ENCODE peak calls at places on chromosomes 11 and 22, in four cellular contexts. N is GM12878, B is WTC11, H is HepG2. I is an unnamed sample.

GRCh38 chr11:129248618-129249017 is 56.5 kb upstream of the ARHGAP32 start:
- DNase-seq in N (no peak), B (no peak), H (peak), I (no peak)

GRCh38 chr11:70675697-70676374 is 277.5 kb downstream of the CTTN start:
- DNase-seq in N (no peak), B (no peak), H (no peak), I (peak)

GRCh38 chr22:41892721-41893120 is 22.2 kb downstream of the SHISA8 start:
- DNase-seq in N (no peak), B (no peak), H (no peak), I (no peak)

GRCh38 chr11:133552938-133553337 is 20.6 kb upstream of the OPCML start:
- DNase-seq in N (no peak), B (no peak), H (no peak), I (no peak)

GRCh38 chr11:129211397-129211796 is 19.3 kb upstream of the ARHGAP32 start:
- DNase-seq in N (no peak), B (no peak), H (no peak), I (no peak)

GRCh38 chr11:112459001-112459400 is 198.3 kb upstream of the PLET1 start:
- DNase-seq in N (no peak), B (no peak), H (no peak), I (no peak)

GRCh38 chr11:20584093-20584774 is 15.2 kb upstream of the SLC6A5 start:
- DNase-seq in N (no peak), B (no peak), H (peak), I (no peak)

GRCh38 chr11:78560826-78561484 is 13.7 kb downstream of the NARS2 start:
- DNase-seq in N (no peak), B (no peak), H (peak), I (no peak)

GRCh38 chr11:115338476-115338875 is 165.7 kb downstream of the CADM1 start:
- DNase-seq in N (no peak), B (no peak), H (no peak), I (no peak)

GRCh38 chr22:41290262-41291221 is 4.6 kb upstream of the RANGAP1 start:
- DNase-seq in N (no peak), B (peak), H (peak), I (no peak)

GRCh38 chr11:132784441-132784840 is 747.9 kb downstream of the OPCML start:
- DNase-seq in N (no peak), B (no peak), H (no peak), I (no peak)

GRCh38 chr11:94450061-94450460 is 43.6 kb downstream of the MRE11 start:
- DNase-seq in N (no peak), B (no peak), H (no peak), I (no peak)

GRCh38 chr11:131713529-131714134 is 343.2 kb downstream of the NTM start:
- DNase-seq in N (no peak), B (no peak), H (peak), I (no peak)

GRCh38 chr22:41132555-41132954 is 40.2 kb downstream of the EP300 start:
- DNase-seq in N (no peak), B (no peak), H (no peak), I (no peak)

GRCh38 chr22:36395922-36396321 is 8.2 kb upstream of the MYH9 start:
- DNase-seq in N (no peak), B (no peak), H (peak), I (no peak)

GRCh38 chr11:130486981-130487380 is 38.5 kb downstream of the ADAMTS15 start:
- DNase-seq in N (no peak), B (no peak), H (no peak), I (no peak)

GRCh38 chr11:86499723-86500129 is 125.0 kb downstream of the CCDC81 start:
- DNase-seq in N (no peak), B (no peak), H (peak), I (no peak)

GRCh38 chr11:83410605-83411565 is 124.7 kb upstream of the CCDC90B start:
- DNase-seq in N (no peak), B (no peak), H (no peak), I (no peak)

GRCh38 chr11:70531281-70532065 is 133.1 kb downstream of the CTTN start:
- DNase-seq in N (no peak), B (no peak), H (no peak), I (no peak)

GRCh38 chr11:87198266-87198881 is 160.6 kb downstream of the TMEM135 start:
- DNase-seq in N (no peak), B (no peak), H (no peak), I (no peak)

GRCh38 chr22:19478466-19479357 is at the start of gene UFD1:
- DNase-seq in N (no peak), B (peak), H (peak), I (peak)

GRCh38 chr22:42805016-42805997 is 51.8 kb downstream of the ARFGAP3 start:
- DNase-seq in N (no peak), B (no peak), H (peak), I (no peak)

GRCh38 chr22:30002861-30003489 is 77.3 kb upstream of the HORMAD2 start:
- DNase-seq in N (no peak), B (no peak), H (no peak), I (no peak)

GRCh38 chr22:19480173-19480568 is 451 bp downstream of the CDC45 start:
- DNase-seq in N (no peak), B (no peak), H (peak), I (no peak)

GRCh38 chr11:117199061-117199915 is at the start of gene TAGLN:
- DNase-seq in N (no peak), B (peak), H (peak), I (no peak)

GRCh38 chr11:63614136-63614664 is at the start of gene PLAAT3:
- DNase-seq in N (no peak), B (peak), H (no peak), I (peak)

GRCh38 chr11:44622721-44623258 is 57.3 kb downstream of the CD82 start:
- DNase-seq in N (no peak), B (no peak), H (no peak), I (no peak)

GRCh38 chr11:27485930-27486773 is 13.6 kb upstream of the LGR4 start:
- DNase-seq in N (no peak), B (no peak), H (peak), I (peak)

GRCh38 chr11:61429346-61429690 is 457 bp downstream of the CPSF7 start:
- DNase-seq in N (no peak), B (peak), H (peak), I (peak)

GRCh38 chr11:4125141-4125540 is 30.5 kb downstream of the RRM1 start:
- DNase-seq in N (no peak), B (no peak), H (no peak), I (no peak)

GRCh38 chr11:116657842-116658825 is 114.7 kb downstream of the BUD13 start:
- DNase-seq in N (no peak), B (no peak), H (no peak), I (no peak)

GRCh38 chr22:31291716-31292644 is at the start of gene PIK3IP1:
- DNase-seq in N (peak), B (peak), H (peak), I (peak)

GRCh38 chr11:63599211-63600122 is 14.8 kb downstream of the PLAAT3 start:
- DNase-seq in N (no peak), B (no peak), H (no peak), I (peak)

GRCh38 chr11:9260182-9261146 is 4.7 kb downstream of the DENND5A start:
- DNase-seq in N (no peak), B (no peak), H (no peak), I (peak)

GRCh38 chr11:92941676-92942571 is 27.5 kb upstream of the MTNR1B start:
- DNase-seq in N (no peak), B (no peak), H (peak), I (peak)

GRCh38 chr11:122215244-122215992 is 99.4 kb upstream of the BLID start:
- DNase-seq in N (no peak), B (peak), H (peak), I (peak)

GRCh38 chr11:110951609-110952008 is 239.4 kb upstream of the ARHGAP20 start:
- DNase-seq in N (peak), B (no peak), H (no peak), I (no peak)

GRCh38 chr11:76664578-76665061 is 5.9 kb downstream of the LRRC32 start:
- DNase-seq in N (no peak), B (no peak), H (no peak), I (peak)

DNA sequence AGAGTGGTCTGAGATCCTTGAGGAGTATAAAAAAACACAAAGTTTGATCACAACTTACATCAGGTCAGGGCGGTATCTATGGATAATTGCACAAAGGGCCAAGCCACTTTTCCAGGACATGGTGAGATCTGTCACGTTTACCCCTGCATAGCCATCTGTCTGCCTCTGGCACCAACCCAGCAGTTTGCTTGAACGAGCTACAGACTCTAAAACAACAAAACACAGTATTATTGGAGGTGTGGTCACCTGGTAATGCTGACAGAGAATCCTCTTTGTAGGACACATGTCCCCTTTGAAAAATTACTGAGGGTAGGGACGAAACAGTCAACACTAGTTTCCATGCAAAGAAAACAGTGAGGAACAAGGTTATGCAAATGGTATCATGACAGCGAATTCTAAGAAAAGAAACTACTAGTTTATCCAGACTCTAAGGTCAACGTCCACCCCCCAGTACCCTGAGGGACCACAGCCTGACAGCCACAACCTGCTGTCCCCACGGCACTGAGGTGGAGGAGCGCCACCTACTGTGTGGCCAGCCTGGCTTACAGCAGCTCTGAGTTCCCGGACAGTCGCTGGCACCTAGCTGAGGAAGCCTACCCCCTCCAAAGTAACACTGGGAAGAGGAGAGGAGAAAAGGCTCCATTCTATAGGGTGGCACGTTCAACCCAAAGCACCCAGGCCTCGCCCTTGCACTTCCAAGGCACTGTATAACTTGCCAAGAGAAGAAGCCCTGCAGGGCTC is 117.3 kb upstream of the BID start:
- DNase-seq in N (no peak), B (peak), H (peak), I (peak)
- TF ChIP-seq CTCF in N (peak), B (no peak), H (peak), I (peak)

GRCh38 chr11:68439355-68440065 is 21.0 kb upstream of the PPP6R3 start:
- DNase-seq in N (no peak), B (no peak), H (no peak), I (peak)

GRCh38 chr11:68437927-68438657 is 22.5 kb upstream of the PPP6R3 start:
- DNase-seq in N (no peak), B (no peak), H (no peak), I (no peak)

GRCh38 chr11:68440254-68440653 is 20.3 kb upstream of the PPP6R3 start:
- DNase-seq in N (no peak), B (no peak), H (no peak), I (no peak)

GRCh38 chr11:68436985-68437926 is 23.3 kb upstream of the PPP6R3 start:
- DNase-seq in N (no peak), B (no peak), H (no peak), I (peak)

GRCh38 chr11:68438658-68439259 is 21.8 kb upstream of the PPP6R3 start:
- DNase-seq in N (no peak), B (no peak), H (no peak), I (no peak)
- TF ChIP-seq CBFB in N (no peak), B (no peak), H (no peak), I (no peak)

DNA sequence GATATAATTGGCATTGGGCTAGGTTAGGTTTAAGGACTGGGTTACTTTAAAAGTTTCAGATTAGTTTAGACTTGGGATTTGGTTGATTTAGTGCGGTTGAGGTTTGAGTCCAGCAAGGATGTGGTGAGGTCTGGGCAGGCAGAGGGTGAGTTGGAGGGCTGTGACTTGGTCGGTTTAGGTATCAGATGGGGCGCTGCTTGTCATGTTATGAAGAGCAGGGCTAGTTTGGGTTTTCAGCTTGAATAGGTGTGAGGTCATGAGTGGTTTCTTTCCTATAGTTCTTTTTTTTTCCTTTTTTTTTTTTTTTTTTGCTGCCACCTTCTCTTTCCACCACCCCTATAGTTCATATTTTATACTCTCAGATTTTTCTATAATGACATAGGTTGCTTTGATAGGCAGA is 4.8 kb downstream of the CLCF1 start:
- DNase-seq in N (no peak), B (no peak), H (no peak), I (no peak)
- TF ChIP-seq MAX in N (no peak), B (no peak), H (no peak), I (no peak)

GRCh38 chr11:99739464-99740089 is 718.8 kb downstream of the CNTN5 start:
- DNase-seq in N (no peak), B (no peak), H (peak), I (peak)
- TF ChIP-seq CTCF in N (peak), B (peak), H (peak), I (no peak)

DNA sequence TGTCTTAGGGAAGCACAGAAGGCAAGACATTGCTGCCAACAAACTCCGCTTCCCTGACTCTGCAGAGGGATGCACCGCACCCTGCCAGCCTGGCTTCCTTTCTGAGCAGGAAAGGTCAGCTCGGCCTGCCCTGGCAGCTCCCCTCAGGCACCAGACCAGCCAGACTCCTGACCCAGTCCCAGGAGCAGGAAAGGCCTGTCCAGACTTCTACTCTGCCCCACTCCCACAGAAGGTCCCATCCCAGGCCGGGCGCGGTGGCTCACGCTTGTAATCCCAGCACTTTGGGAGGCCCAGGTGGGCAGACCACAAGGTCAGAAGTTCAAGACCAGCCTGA is 17.7 kb downstream of the ARRB1 start:
- DNase-seq in N (no peak), B (no peak), H (no peak), I (no peak)
- TF ChIP-seq CBFB in N (no peak), B (no peak), H (no peak), I (no peak)

GRCh38 chr11:2553198-2553597 is 108.4 kb downstream of the KCNQ1 start:
- DNase-seq in N (no peak), B (no peak), H (no peak), I (no peak)
- TF ChIP-seq MAX in N (no peak), B (no peak), H (no peak), I (no peak)

GRCh38 chr11:7538023-7538422 is 24.2 kb downstream of the PPFIBP2 start:
- DNase-seq in N (no peak), B (no peak), H (no peak), I (no peak)
- TF ChIP-seq CTCF in N (no peak), B (no peak), H (no peak), I (no peak)

DNA sequence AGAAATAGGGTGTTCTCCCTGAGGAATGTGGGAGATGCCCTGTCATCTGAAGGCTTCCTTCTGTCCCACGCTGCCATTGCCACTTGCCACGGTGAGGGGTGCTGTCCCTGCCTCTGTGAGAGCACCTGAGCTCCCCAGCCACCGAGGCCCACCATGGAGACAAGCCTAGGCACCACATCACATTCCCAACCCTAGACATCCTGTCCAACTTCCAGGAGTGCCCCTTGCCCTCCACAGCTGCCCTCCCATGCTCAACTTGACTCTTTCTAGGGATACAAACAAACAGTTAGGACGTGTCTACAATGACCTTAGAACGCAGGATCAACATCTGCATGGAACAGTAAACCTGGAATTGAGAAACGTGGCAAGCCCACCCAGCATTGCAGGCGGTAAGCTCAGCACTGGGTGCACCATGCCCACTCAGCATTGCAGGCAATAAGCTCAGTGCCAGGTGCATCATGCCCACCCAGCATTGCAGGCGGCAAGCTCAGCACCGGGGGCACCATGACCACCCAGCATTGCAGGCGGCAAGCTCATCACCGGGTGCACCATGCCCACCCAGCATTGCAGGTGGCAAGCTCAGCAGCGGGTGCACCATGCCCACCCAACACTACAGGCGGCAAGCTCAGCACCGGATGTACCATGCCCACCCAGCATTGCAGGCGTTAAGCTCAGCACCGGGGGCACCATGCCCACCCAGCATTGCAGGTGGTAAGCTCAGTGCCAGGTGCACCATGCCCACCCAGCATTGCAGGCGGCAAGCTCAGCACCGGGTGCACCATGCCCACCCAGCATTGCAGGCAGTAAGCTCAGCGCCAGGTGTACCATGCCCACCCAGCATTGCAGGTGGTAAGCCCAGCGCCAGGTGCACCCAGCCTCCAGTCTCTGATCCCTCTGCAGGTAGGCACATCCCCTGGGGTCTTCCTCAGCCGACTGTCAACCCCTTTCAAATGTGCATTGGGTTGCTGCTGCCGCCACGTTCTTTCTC is 1463.9 kb downstream of the TBC1D22A start:
- DNase-seq in N (no peak), B (no peak), H (no peak), I (no peak)
- TF ChIP-seq CBFB in N (no peak), B (no peak), H (no peak), I (no peak)